ENCODE peak calls at places on chromosomes 2 and 18, in seven cellular contexts. X is tibial artery, M is tibial nerve, S is GM23248, K is ovary, W is upper lobe of right lung, O is lower lobe of right lung. L is an unnamed sample. For H3K4me1, the result is how much of the 10 kb centered on the place peaks cover.

GRCh38 chr18:11154369-11154982 is 5.1 kb upstream of the PIEZO2 start:
- DNase-seq in M (no peak), W (no peak), O (no peak), K (no peak), S (peak), X (no peak), L (no peak)

GRCh38 chr18:48945953-48946217 is 4.9 kb downstream of the SMAD7 start:
- DNase-seq in M (no peak), W (no peak), K (no peak), X (no peak), S (no peak), O (no peak), L (no peak)

GRCh38 chr2:83103602-83104001 is 1355.5 kb downstream of the SUCLG1 start:
- DNase-seq in S (peak), M (no peak), O (no peak), W (no peak), K (no peak), X (no peak), L (no peak)

GRCh38 chr18:70190529-70190928 is 15.0 kb downstream of the RTTN start:
- DNase-seq in X (no peak), K (no peak), S (no peak), M (no peak), W (no peak), O (no peak), L (no peak)

GRCh38 chr2:200741468-200742202 is 70.1 kb upstream of the BZW1 start:
- DNase-seq in O (peak), W (peak), S (peak), K (no peak), M (no peak), X (no peak), L (no peak)

GRCh38 chr2:24885221-24886113 is 34.6 kb downstream of the ADCY3 start:
- DNase-seq in M (no peak), W (no peak), K (no peak), S (no peak), X (no peak), O (no peak), L (no peak)

GRCh38 chr2:14902953-14903352 is 270.4 kb downstream of the LRATD1 start:
- DNase-seq in M (no peak), X (no peak), W (no peak), S (no peak), K (no peak), O (no peak), L (no peak)

GRCh38 chr2:230268606-230269222 is 43.2 kb downstream of the SP140 start:
- DNase-seq in S (peak), O (no peak), M (no peak), K (no peak), X (no peak), W (no peak), L (no peak)

DNA sequence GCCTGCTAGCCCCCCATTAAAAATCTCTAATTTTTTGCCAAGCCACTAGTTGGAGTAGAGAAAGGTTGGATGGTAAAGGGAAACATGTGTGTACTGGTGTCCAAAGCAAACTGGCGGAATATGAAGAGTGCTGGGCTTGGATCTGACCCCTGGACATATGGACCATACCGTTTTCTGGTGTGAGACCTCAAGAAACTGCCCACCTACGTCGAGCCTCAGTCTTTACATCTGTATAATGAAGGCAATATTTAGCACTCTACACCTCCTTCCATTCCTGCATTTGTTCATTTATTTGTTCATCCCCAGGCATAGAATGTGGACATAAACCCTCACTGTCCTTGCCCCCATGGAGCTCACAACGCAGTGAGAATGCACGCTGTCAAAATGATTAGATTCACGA is 142.4 kb downstream of the RHBDD1 start:
- DNase-seq in O (no peak), X (no peak), M (no peak), K (no peak), S (no peak), W (no peak), L (no peak)
- H3K4me1 ChIP-seq in O (under half), X (under half), M (under half), K (under half), S (under half), W (under half), L (under half)

GRCh38 chr2:187549951-187550555 is 4.2 kb downstream of the TFPI start:
- DNase-seq in K (no peak), W (no peak), X (no peak), M (no peak), S (no peak), O (no peak), L (no peak)

GRCh38 chr2:187552381-187552780 is 1.9 kb downstream of the TFPI start:
- DNase-seq in M (no peak), K (no peak), X (no peak), W (no peak), O (no peak), S (no peak), L (no peak)

GRCh38 chr2:187548658-187549057 is 5.6 kb downstream of the TFPI start:
- DNase-seq in W (no peak), X (no peak), K (no peak), M (no peak), O (no peak), S (no peak), L (no peak)

GRCh38 chr2:187549193-187549592 is 5.0 kb downstream of the TFPI start:
- DNase-seq in W (no peak), S (no peak), X (no peak), K (no peak), M (no peak), O (no peak), L (no peak)

GRCh38 chr2:187550797-187551306 is 3.4 kb downstream of the TFPI start:
- DNase-seq in S (no peak), M (no peak), O (no peak), W (no peak), K (no peak), X (no peak), L (no peak)
- H3K27ac ChIP-seq in S (no peak), M (no peak), O (peak), W (peak), K (no peak), X (peak), L (peak)

GRCh38 chr18:63322908-63323634 is 3.5 kb upstream of the BCL2 start:
- DNase-seq in K (peak), O (no peak), S (peak), W (no peak), M (no peak), X (peak), L (no peak)
- H3K4me3 ChIP-seq in K (no peak), O (no peak), S (no peak), W (no peak), M (no peak), X (no peak), L (no peak)

GRCh38 chr2:9325428-9325827 is 97.9 kb downstream of the ITGB1BP1 start:
- DNase-seq in K (no peak), O (no peak), W (no peak), S (no peak), M (no peak), X (no peak), L (no peak)

GRCh38 chr2:9329497-9329896 is 93.8 kb downstream of the ITGB1BP1 start:
- DNase-seq in S (no peak), M (no peak), W (no peak), O (no peak), K (no peak), X (no peak), L (no peak)

GRCh38 chr2:9326975-9327374 is 96.4 kb downstream of the ITGB1BP1 start:
- DNase-seq in M (no peak), O (no peak), X (no peak), S (peak), K (no peak), W (no peak), L (no peak)

GRCh38 chr2:9328931-9329330 is 94.4 kb downstream of the ITGB1BP1 start:
- DNase-seq in M (no peak), W (no peak), X (no peak), O (no peak), K (no peak), S (no peak), L (no peak)

GRCh38 chr2:9327873-9328352 is 95.4 kb downstream of the ITGB1BP1 start:
- DNase-seq in X (no peak), W (no peak), S (no peak), O (no peak), K (no peak), M (no peak), L (no peak)
- H3K4me1 ChIP-seq in X (under half), W (under half), S (under half), O (under half), K (under half), M (under half), L (half or more)

GRCh38 chr2:231592636-231593145 is at the start of gene TEX44:
- DNase-seq in O (no peak), M (no peak), S (no peak), K (no peak), X (no peak), W (no peak), L (peak)
- H3K27ac ChIP-seq in O (no peak), M (no peak), S (no peak), K (no peak), X (no peak), W (no peak), L (no peak)

GRCh38 chr2:175004730-175004979 is 526 bp downstream of the CHN1 start:
- DNase-seq in O (no peak), W (no peak), S (peak), K (peak), M (no peak), X (no peak), L (peak)

GRCh38 chr2:175002547-175003274 is 2.5 kb downstream of the CHN1 start:
- DNase-seq in M (no peak), X (no peak), O (no peak), K (no peak), W (no peak), S (no peak), L (no peak)

GRCh38 chr2:175001546-175001945 is 3.6 kb downstream of the CHN1 start:
- DNase-seq in M (no peak), S (no peak), K (no peak), O (no peak), X (no peak), W (no peak), L (no peak)

GRCh38 chr2:175004980-175005832 is at the start of gene CHN1:
- DNase-seq in X (peak), O (peak), S (peak), K (peak), M (peak), W (peak), L (peak)

GRCh38 chr2:175003875-175004729 is 1.1 kb downstream of the CHN1 start:
- DNase-seq in W (no peak), X (no peak), S (peak), O (no peak), K (no peak), M (no peak), L (no peak)
- H3K4me3 ChIP-seq in W (peak), X (peak), S (peak), O (peak), K (peak), M (peak), L (peak)

DNA sequence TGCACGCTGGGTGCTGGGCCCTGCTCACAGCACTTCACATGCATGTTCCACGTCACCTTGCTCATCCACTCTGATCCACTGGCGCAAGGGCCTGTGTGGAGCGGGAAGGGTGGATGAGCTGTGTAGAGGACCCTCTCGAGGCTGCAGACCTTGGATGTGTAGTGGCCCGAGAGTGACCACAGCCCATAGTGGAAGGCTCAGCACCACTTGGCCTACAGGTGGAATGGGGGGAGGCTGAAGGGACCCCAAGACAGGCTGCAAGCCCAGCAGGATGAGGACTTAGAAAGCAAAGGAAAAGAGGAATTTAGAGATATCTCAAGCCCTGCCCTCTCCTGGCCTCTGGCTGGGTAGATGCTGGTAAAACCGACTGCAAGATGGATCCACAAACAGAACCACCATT is 175.9 kb upstream of the COPS8 start:
- DNase-seq in M (no peak), K (no peak), W (no peak), S (no peak), O (no peak), X (no peak), L (no peak)
- H3K4me1 ChIP-seq in M (under half), K (under half), W (under half), S (under half), O (under half), X (under half), L (under half)

DNA sequence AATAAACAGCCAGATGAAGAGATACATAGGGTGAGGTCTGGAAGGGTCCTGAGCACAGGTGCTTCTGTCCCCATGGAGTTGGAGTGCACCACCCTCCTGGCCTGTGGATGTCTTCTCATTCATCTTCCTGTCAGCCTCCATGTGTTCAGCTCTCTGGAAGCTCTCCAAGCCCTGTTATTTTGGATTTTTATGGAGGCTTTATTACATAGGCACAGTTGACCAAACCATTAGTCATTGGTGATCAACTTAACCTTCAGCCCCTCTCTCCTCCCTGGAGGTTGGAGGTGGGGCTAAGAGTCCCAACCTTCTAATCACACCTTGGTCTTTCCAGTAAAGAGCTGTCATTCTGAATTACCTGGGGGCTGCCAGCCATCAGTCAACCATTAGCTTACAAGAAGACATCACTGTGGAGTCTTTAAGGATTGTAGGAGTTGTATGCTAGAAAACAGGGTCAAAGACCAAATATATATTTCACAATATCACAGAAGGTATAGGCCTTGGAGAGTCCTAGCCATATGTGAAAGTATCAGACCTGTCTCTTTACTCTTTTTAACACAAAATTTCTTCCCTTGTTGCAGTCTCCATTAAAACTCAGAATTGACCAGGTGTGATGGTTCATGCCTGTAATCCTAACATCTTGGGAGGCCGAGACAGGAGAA is 7.5 kb upstream of the MCFD2 start:
- DNase-seq in W (no peak), K (no peak), S (peak), M (no peak), X (no peak), O (no peak), L (no peak)
- H3K27ac ChIP-seq in W (no peak), K (no peak), S (no peak), M (no peak), X (no peak), O (no peak), L (no peak)

DNA sequence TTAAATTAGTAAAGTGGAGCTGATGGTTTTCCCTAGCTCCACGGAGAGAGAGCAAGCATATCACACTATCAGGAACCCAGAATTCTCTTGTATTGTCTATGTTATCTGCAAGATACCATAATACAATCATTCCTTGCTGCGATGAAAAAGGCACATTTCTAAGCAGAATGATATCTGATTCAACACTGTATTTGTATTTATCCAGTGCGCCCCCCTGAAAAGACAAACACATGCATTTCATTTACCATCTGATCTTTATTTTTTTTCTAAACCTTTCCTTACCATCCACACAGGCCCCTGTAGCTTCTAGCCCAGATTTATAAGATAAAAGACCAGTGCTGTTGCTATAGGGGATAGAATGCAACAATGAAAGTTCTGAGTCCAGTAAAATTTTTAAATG is 420.6 kb downstream of the TDRD15 start:
- DNase-seq in M (no peak), K (no peak), X (no peak), W (no peak), S (no peak), O (no peak), L (no peak)
- H3K4me3 ChIP-seq in M (no peak), K (no peak), X (no peak), W (no peak), S (no peak), O (no peak), L (no peak)

GRCh38 chr2:238269741-238270140 is 18.7 kb downstream of the PER2 start:
- DNase-seq in X (no peak), M (no peak), O (peak), S (no peak), K (no peak), W (no peak), L (no peak)
- H3K4me1 ChIP-seq in X (under half), M (under half), O (under half), S (under half), K (under half), W (under half), L (under half)

L was measured in left ventricle myocardium inferior.